ENCODE peak calls at places on chromosomes 2 and 18, in six cellular contexts. N is SK-N-SH; T is H1; S is CD8-positive, alpha-beta memory T cell; C is iPS DF 6.9; V is right cardiac atrium. G is an unnamed sample. For H3K27me3, H3K4me1 and H3K9me3, the result is how much of the 10 kb centered on the place peaks cover.

GRCh38 chr2:167626961-167627360 is 620.4 kb downstream of the STK39 start:
- DNase-seq in T (no peak), C (no peak), N (no peak), S (no peak), V (no peak), G (no peak)

GRCh38 chr2:28616618-28617017 is 120.8 kb downstream of the PLB1 start:
- DNase-seq in N (no peak), C (no peak), S (no peak), T (no peak), V (no peak), G (no peak)

GRCh38 chr18:7116832-7117389 is 686 bp downstream of the LAMA1 start:
- DNase-seq in T (no peak), S (no peak), C (no peak), V (no peak), N (peak), G (peak)

GRCh38 chr2:144331652-144332355 is 188.1 kb downstream of the ZEB2 start:
- DNase-seq in S (peak), C (no peak), N (peak), T (no peak), V (peak), G (no peak)

GRCh38 chr18:5879479-5879882 is 15.8 kb downstream of the TMEM200C start:
- DNase-seq in C (no peak), N (peak), V (no peak), S (no peak), T (no peak), G (no peak)

GRCh38 chr2:55103039-55103438 is 52.8 kb upstream of the RTN4 start:
- DNase-seq in S (no peak), T (no peak), N (no peak), C (no peak), V (no peak), G (no peak)

GRCh38 chr2:240579771-240580614 is 6.5 kb upstream of the CAPN10 start:
- DNase-seq in S (peak), V (peak), T (no peak), C (no peak), N (no peak), G (peak)

GRCh38 chr2:147017976-147018645 is 826.7 kb upstream of the ACVR2A start:
- DNase-seq in N (no peak), C (no peak), T (no peak), S (no peak), V (no peak), G (no peak)

GRCh38 chr2:112818094-112818902 is 18.3 kb downstream of the IL1B start:
- DNase-seq in T (no peak), S (no peak), N (peak), V (no peak), C (no peak), G (peak)

GRCh38 chr18:34867520-34867919 is 157.4 kb downstream of the DTNA start:
- DNase-seq in S (no peak), N (peak), V (peak), C (peak), T (peak), G (peak)

GRCh38 chr2:9809448-9810088 is 33.7 kb upstream of the TAF1B start:
- DNase-seq in N (peak), S (no peak), V (no peak), C (no peak), T (no peak), G (no peak)

GRCh38 chr2:23351388-23352141 is 33.4 kb upstream of the KLHL29 start:
- DNase-seq in S (no peak), V (peak), N (peak), T (peak), C (peak), G (peak)

GRCh38 chr2:103986001-103986400 is 867.9 kb upstream of the POU3F3 start:
- DNase-seq in N (no peak), C (no peak), V (no peak), T (no peak), S (no peak), G (no peak)

GRCh38 chr2:216849987-216850386 is 9.9 kb downstream of the TNP1 start:
- DNase-seq in S (no peak), T (no peak), C (no peak), V (peak), N (no peak), G (no peak)

GRCh38 chr2:121038831-121039230 is 246.2 kb downstream of the TFCP2L1 start:
- DNase-seq in S (no peak), C (no peak), V (no peak), N (peak), T (no peak), G (peak)

GRCh38 chr2:121038431-121038830 is 246.6 kb downstream of the TFCP2L1 start:
- DNase-seq in S (no peak), T (no peak), V (no peak), N (no peak), C (no peak), G (peak)

GRCh38 chr2:121037480-121037879 is 247.5 kb downstream of the TFCP2L1 start:
- DNase-seq in V (no peak), T (no peak), C (no peak), S (no peak), N (no peak), G (peak)

GRCh38 chr2:121036226-121036692 is 248.7 kb downstream of the TFCP2L1 start:
- DNase-seq in T (no peak), V (no peak), S (no peak), C (no peak), N (no peak), G (peak)

DNA sequence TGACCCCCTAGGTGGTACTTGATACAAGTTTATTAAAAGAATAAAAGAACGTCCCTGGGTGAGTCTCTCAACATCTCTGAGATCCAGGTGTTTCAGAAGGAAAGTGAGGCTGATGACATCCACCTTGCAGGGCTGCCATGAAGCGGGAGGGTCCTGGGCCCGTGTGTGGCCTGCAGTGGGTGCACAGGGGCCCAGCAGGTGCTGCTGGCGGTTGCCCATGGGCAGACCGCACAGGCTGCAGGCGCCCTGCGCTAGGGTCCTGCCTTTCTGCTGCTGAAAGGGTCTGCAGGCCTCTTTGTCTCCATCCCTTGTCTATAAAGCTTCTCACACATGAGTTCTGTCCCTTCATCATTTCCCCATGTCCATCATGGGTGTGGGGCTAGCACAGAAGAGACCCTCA is 247.0 kb downstream of the TFCP2L1 start:
- DNase-seq in C (no peak), S (no peak), N (no peak), T (no peak), V (no peak), G (no peak)
- H3K27me3 ChIP-seq in C (under half), S (under half), N (under half), T (under half), V (under half), G (half or more)

GRCh38 chr2:118852605-118853128 is 5.2 kb upstream of the EN1 start:
- DNase-seq in T (no peak), C (no peak), S (no peak), N (peak), V (no peak), G (peak)
- H3K4me1 ChIP-seq in T (half or more), C (under half), S (under half), N (under half), V (under half), G (under half)

GRCh38 chr2:65050931-65051330 is 5.3 kb upstream of the CEP68 start:
- DNase-seq in T (no peak), S (no peak), C (no peak), N (no peak), V (no peak), G (no peak)
- H3K9me3 ChIP-seq in T (under half), S (under half), C (under half), N (under half), V (under half), G (under half)

GRCh38 chr2:199464614-199465352 is 7.0 kb upstream of the SATB2 start:
- DNase-seq in N (peak), V (no peak), S (no peak), C (no peak), T (no peak), G (peak)
- H3K27me3 ChIP-seq in N (half or more), V (under half), S (half or more), C (half or more), T (half or more), G (half or more)